ENCODE peak calls at places on chromosomes 16 and 17, in ten cellular contexts. K, G, F, B, L, H, R, V, M and Q are unnamed samples.

GRCh38 chr17:12438813-12439586 is 226.7 kb upstream of the MYOCD start:
- DNase-seq in K (no peak), G (no peak), F (no peak), B (no peak), L (no peak), H (no peak), R (no peak), V (no peak), M (no peak), Q (no peak)

GRCh38 chr16:68229431-68230175 is 6.3 kb downstream of the ESRP2 start:
- DNase-seq in K (peak), G (no peak), F (no peak), B (peak), L (peak), H (peak), R (peak), V (no peak), M (peak), Q (peak)

GRCh38 chr16:27769561-27770222 is 219.7 kb downstream of the KATNIP start:
- DNase-seq in K (no peak), G (peak), F (no peak), B (no peak), L (no peak), H (peak), R (no peak), V (no peak), M (no peak), Q (no peak)

GRCh38 chr16:22890976-22891375 is 77.0 kb downstream of the HS3ST2 start:
- DNase-seq in K (no peak), G (no peak), F (no peak), B (no peak), L (no peak), H (no peak), R (no peak), V (no peak), M (peak), Q (no peak)

GRCh38 chr17:12734852-12735430 is 54.4 kb upstream of the ARHGAP44 start:
- DNase-seq in K (no peak), G (no peak), F (no peak), B (no peak), L (no peak), H (no peak), R (no peak), V (peak), M (no peak), Q (no peak)

GRCh38 chr17:59766486-59766885 is 59.0 kb downstream of the VMP1 start:
- DNase-seq in K (no peak), G (no peak), F (no peak), B (no peak), L (no peak), H (no peak), R (no peak), V (no peak), M (no peak), Q (no peak)

GRCh38 chr17:78993241-78993956 is 13.7 kb upstream of the LGALS3BP start:
- DNase-seq in K (peak), G (peak), F (peak), B (peak), L (peak), H (peak), R (peak), V (no peak), M (peak), Q (peak)

GRCh38 chr16:87060026-87060986 is 256.9 kb downstream of the C16orf95 start:
- DNase-seq in K (peak), G (peak), F (no peak), B (no peak), L (peak), H (peak), R (no peak), V (no peak), M (peak), Q (peak)

GRCh38 chr16:15777533-15778203 is 79.2 kb downstream of the MYH11 start:
- DNase-seq in K (peak), G (peak), F (no peak), B (peak), L (no peak), H (peak), R (peak), V (no peak), M (peak), Q (peak)

GRCh38 chr16:66416136-66416535 is 11.0 kb upstream of the BEAN1 start:
- DNase-seq in K (peak), G (peak), F (no peak), B (no peak), L (no peak), H (peak), R (no peak), V (no peak), M (no peak), Q (no peak)

GRCh38 chr17:15999974-16000827 is 577 bp downstream of the TTC19 start:
- DNase-seq in K (peak), G (no peak), F (no peak), B (no peak), L (no peak), H (peak), R (peak), V (no peak), M (no peak), Q (peak)

GRCh38 chr17:41730479-41730878 is 4.0 kb downstream of the HAP1 start:
- DNase-seq in K (no peak), G (no peak), F (no peak), B (no peak), L (no peak), H (no peak), R (no peak), V (no peak), M (no peak), Q (no peak)

GRCh38 chr16:85173077-85173980 is 61.1 kb upstream of the CIBAR2 start:
- DNase-seq in K (peak), G (no peak), F (no peak), B (no peak), L (no peak), H (peak), R (no peak), V (no peak), M (no peak), Q (peak)

GRCh38 chr17:35056013-35056412 is 7.5 kb downstream of the RFFL start:
- DNase-seq in K (no peak), G (no peak), F (no peak), B (no peak), L (no peak), H (no peak), R (no peak), V (no peak), M (no peak), Q (no peak)

GRCh38 chr16:2189252-2189893 is 7.0 kb downstream of the CASKIN1 start:
- DNase-seq in K (no peak), G (no peak), F (no peak), B (no peak), L (no peak), H (no peak), R (no peak), V (no peak), M (no peak), Q (no peak)

GRCh38 chr16:28981517-28981916 is 3.3 kb upstream of the LAT start:
- DNase-seq in K (no peak), G (no peak), F (no peak), B (no peak), L (no peak), H (no peak), R (no peak), V (no peak), M (peak), Q (peak)

GRCh38 chr16:11310997-11311561 is 29.9 kb upstream of the PRM1 start:
- DNase-seq in K (no peak), G (no peak), F (no peak), B (no peak), L (peak), H (no peak), R (no peak), V (no peak), M (no peak), Q (peak)

GRCh38 chr17:30472238-30472890 is 4.8 kb upstream of the GOSR1 start:
- DNase-seq in K (no peak), G (no peak), F (no peak), B (no peak), L (no peak), H (peak), R (no peak), V (no peak), M (no peak), Q (no peak)

GRCh38 chr16:1639840-1640239 is 27.7 kb downstream of the CRAMP1 start:
- DNase-seq in K (no peak), G (no peak), F (no peak), B (no peak), L (no peak), H (no peak), R (no peak), V (no peak), M (no peak), Q (no peak)

GRCh38 chr17:72646176-72646575 is 446.3 kb downstream of the SLC39A11 start:
- DNase-seq in K (no peak), G (no peak), F (no peak), B (no peak), L (no peak), H (no peak), R (no peak), V (no peak), M (no peak), Q (no peak)

GRCh38 chr16:56413381-56413780 is 12.0 kb downstream of the AMFR start:
- DNase-seq in K (no peak), G (no peak), F (no peak), B (no peak), L (no peak), H (no peak), R (no peak), V (no peak), M (no peak), Q (no peak)

GRCh38 chr17:17506893-17507464 is 10.8 kb upstream of the RASD1 start:
- DNase-seq in K (no peak), G (no peak), F (no peak), B (peak), L (no peak), H (no peak), R (peak), V (peak), M (no peak), Q (no peak)

GRCh38 chr16:87198881-87199280 is 118.3 kb downstream of the C16orf95 start:
- DNase-seq in K (no peak), G (no peak), F (no peak), B (no peak), L (no peak), H (no peak), R (no peak), V (no peak), M (no peak), Q (no peak)

GRCh38 chr16:66717112-66717675 is 20.7 kb upstream of the CMTM4 start:
- DNase-seq in K (peak), G (peak), F (no peak), B (no peak), L (peak), H (peak), R (no peak), V (peak), M (no peak), Q (peak)

GRCh38 chr17:75832164-75832651 is 12.0 kb downstream of the UNC13D start:
- DNase-seq in K (peak), G (no peak), F (no peak), B (no peak), L (peak), H (peak), R (no peak), V (no peak), M (no peak), Q (peak)